ENCODE peak calls at places on chromosomes 16 and 17, in eight cellular contexts. One of them, this sample, is unnamed.

GRCh38 chr16:47395733-47396503 is 64.9 kb downstream of the ITFG1 start:
- DNase-seq in uterus: no peak
- DNase-seq in fibroblast of lung: no peak
- DNase-seq in effector memory CD4-positive, alpha-beta T cell: no peak
- DNase-seq in spleen: no peak
- DNase-seq in Peyer's patch: no peak
- DNase-seq in prostate gland: no peak
- DNase-seq in sigmoid colon: no peak
- DNase-seq in this sample: no peak

GRCh38 chr17:7842380-7842949 is 8.4 kb downstream of the KDM6B start:
- DNase-seq in uterus: peak; percentile 78
- DNase-seq in fibroblast of lung: peak; percentile 97
- DNase-seq in effector memory CD4-positive, alpha-beta T cell: peak; percentile 97
- DNase-seq in spleen: peak; percentile 96
- DNase-seq in Peyer's patch: peak; percentile 89
- DNase-seq in prostate gland: peak; percentile 41
- DNase-seq in sigmoid colon: peak; percentile 85
- DNase-seq in this sample: peak; percentile 66

GRCh38 chr17:3907483-3908216 is 8.6 kb downstream of the P2RX1 start:
- DNase-seq in uterus: no peak
- DNase-seq in fibroblast of lung: no peak
- DNase-seq in effector memory CD4-positive, alpha-beta T cell: no peak
- DNase-seq in spleen: no peak
- DNase-seq in Peyer's patch: no peak
- DNase-seq in prostate gland: no peak
- DNase-seq in sigmoid colon: no peak
- DNase-seq in this sample: no peak

GRCh38 chr16:15853021-15853420 is 3.8 kb downstream of the MYH11 start:
- DNase-seq in uterus: no peak
- DNase-seq in fibroblast of lung: no peak
- DNase-seq in effector memory CD4-positive, alpha-beta T cell: no peak
- DNase-seq in spleen: no peak
- DNase-seq in Peyer's patch: no peak
- DNase-seq in prostate gland: no peak
- DNase-seq in sigmoid colon: no peak
- DNase-seq in this sample: no peak

GRCh38 chr16:14035092-14035491 is 36.0 kb upstream of the MRTFB start:
- DNase-seq in uterus: no peak
- DNase-seq in fibroblast of lung: no peak
- DNase-seq in effector memory CD4-positive, alpha-beta T cell: no peak
- DNase-seq in spleen: no peak
- DNase-seq in Peyer's patch: no peak
- DNase-seq in prostate gland: no peak
- DNase-seq in sigmoid colon: no peak
- DNase-seq in this sample: no peak

GRCh38 chr16:83402969-83403368 is 404.8 kb upstream of the HSBP1 start:
- DNase-seq in uterus: no peak
- DNase-seq in fibroblast of lung: peak; percentile 70
- DNase-seq in effector memory CD4-positive, alpha-beta T cell: no peak
- DNase-seq in spleen: no peak
- DNase-seq in Peyer's patch: no peak
- DNase-seq in prostate gland: no peak
- DNase-seq in sigmoid colon: no peak
- DNase-seq in this sample: no peak

GRCh38 chr16:77888786-77889185 is 100.4 kb downstream of the VAT1L start:
- DNase-seq in uterus: no peak
- DNase-seq in fibroblast of lung: no peak
- DNase-seq in effector memory CD4-positive, alpha-beta T cell: no peak
- DNase-seq in spleen: no peak
- DNase-seq in Peyer's patch: no peak
- DNase-seq in prostate gland: no peak
- DNase-seq in sigmoid colon: no peak
- DNase-seq in this sample: no peak

GRCh38 chr17:56939869-56940484 is 20.9 kb downstream of the COIL start:
- DNase-seq in uterus: no peak
- DNase-seq in fibroblast of lung: peak; percentile 29
- DNase-seq in effector memory CD4-positive, alpha-beta T cell: no peak
- DNase-seq in spleen: no peak
- DNase-seq in Peyer's patch: no peak
- DNase-seq in prostate gland: no peak
- DNase-seq in sigmoid colon: no peak
- DNase-seq in this sample: no peak

GRCh38 chr16:50188619-50189136 is 35.6 kb downstream of the TENT4B start:
- DNase-seq in uterus: no peak
- DNase-seq in fibroblast of lung: no peak
- DNase-seq in effector memory CD4-positive, alpha-beta T cell: no peak
- DNase-seq in spleen: no peak
- DNase-seq in Peyer's patch: no peak
- DNase-seq in prostate gland: peak; percentile 36
- DNase-seq in sigmoid colon: no peak
- DNase-seq in this sample: no peak

GRCh38 chr16:9002042-9002441 is 38.3 kb upstream of the USP7 start:
- DNase-seq in uterus: no peak
- DNase-seq in fibroblast of lung: no peak
- DNase-seq in effector memory CD4-positive, alpha-beta T cell: no peak
- DNase-seq in spleen: no peak
- DNase-seq in Peyer's patch: no peak
- DNase-seq in prostate gland: no peak
- DNase-seq in sigmoid colon: no peak
- DNase-seq in this sample: no peak

GRCh38 chr16:82185012-82185411 is 15.0 kb upstream of the MPHOSPH6 start:
- DNase-seq in uterus: no peak
- DNase-seq in fibroblast of lung: no peak
- DNase-seq in effector memory CD4-positive, alpha-beta T cell: no peak
- DNase-seq in spleen: no peak
- DNase-seq in Peyer's patch: no peak
- DNase-seq in prostate gland: no peak
- DNase-seq in sigmoid colon: no peak
- DNase-seq in this sample: no peak

GRCh38 chr17:57493625-57494024 is 237.3 kb downstream of the MSI2 start:
- DNase-seq in uterus: no peak
- DNase-seq in fibroblast of lung: no peak
- DNase-seq in effector memory CD4-positive, alpha-beta T cell: no peak
- DNase-seq in spleen: peak; percentile 19
- DNase-seq in Peyer's patch: no peak
- DNase-seq in prostate gland: no peak
- DNase-seq in sigmoid colon: no peak
- DNase-seq in this sample: no peak

GRCh38 chr17:57747221-57748017 is 2.3 kb upstream of the CCDC182 start:
- DNase-seq in uterus: no peak
- DNase-seq in fibroblast of lung: peak; percentile 57
- DNase-seq in effector memory CD4-positive, alpha-beta T cell: peak; percentile 5
- DNase-seq in spleen: no peak
- DNase-seq in Peyer's patch: peak; percentile 60
- DNase-seq in prostate gland: peak; percentile 43
- DNase-seq in sigmoid colon: no peak
- DNase-seq in this sample: no peak

GRCh38 chr16:84277244-84277823 is 17.3 kb upstream of the WFDC1 start:
- DNase-seq in uterus: peak; percentile 35
- DNase-seq in fibroblast of lung: peak; percentile 25
- DNase-seq in effector memory CD4-positive, alpha-beta T cell: peak; percentile 22
- DNase-seq in spleen: peak; percentile 92
- DNase-seq in Peyer's patch: peak; percentile 87
- DNase-seq in prostate gland: peak; percentile 67
- DNase-seq in sigmoid colon: peak; percentile 80
- DNase-seq in this sample: peak; percentile 60

GRCh38 chr17:57242148-57242547 is 14.2 kb upstream of the MSI2 start:
- DNase-seq in uterus: no peak
- DNase-seq in fibroblast of lung: no peak
- DNase-seq in effector memory CD4-positive, alpha-beta T cell: no peak
- DNase-seq in spleen: no peak
- DNase-seq in Peyer's patch: no peak
- DNase-seq in prostate gland: no peak
- DNase-seq in sigmoid colon: no peak
- DNase-seq in this sample: peak; percentile 56

GRCh38 chr17:69154267-69154666 is 12.6 kb upstream of the ABCA6 start:
- DNase-seq in uterus: no peak
- DNase-seq in fibroblast of lung: no peak
- DNase-seq in effector memory CD4-positive, alpha-beta T cell: no peak
- DNase-seq in spleen: no peak
- DNase-seq in Peyer's patch: no peak
- DNase-seq in prostate gland: no peak
- DNase-seq in sigmoid colon: no peak
- DNase-seq in this sample: no peak

GRCh38 chr17:57461082-57461481 is 204.8 kb downstream of the MSI2 start:
- DNase-seq in uterus: no peak
- DNase-seq in fibroblast of lung: peak; percentile 81
- DNase-seq in effector memory CD4-positive, alpha-beta T cell: no peak
- DNase-seq in spleen: no peak
- DNase-seq in Peyer's patch: no peak
- DNase-seq in prostate gland: no peak
- DNase-seq in sigmoid colon: no peak
- DNase-seq in this sample: no peak

GRCh38 chr17:17975441-17975840 is 2.8 kb downstream of the DRC3 start:
- DNase-seq in uterus: no peak
- DNase-seq in fibroblast of lung: no peak
- DNase-seq in effector memory CD4-positive, alpha-beta T cell: no peak
- DNase-seq in spleen: no peak
- DNase-seq in Peyer's patch: no peak
- DNase-seq in prostate gland: no peak
- DNase-seq in sigmoid colon: no peak
- DNase-seq in this sample: no peak

GRCh38 chr16:22674832-22675191 is 139.2 kb upstream of the HS3ST2 start:
- DNase-seq in uterus: no peak
- DNase-seq in fibroblast of lung: no peak
- DNase-seq in effector memory CD4-positive, alpha-beta T cell: no peak
- DNase-seq in spleen: no peak
- DNase-seq in Peyer's patch: no peak
- DNase-seq in prostate gland: no peak
- DNase-seq in sigmoid colon: peak; percentile 37
- DNase-seq in this sample: peak; percentile 6

DNA sequence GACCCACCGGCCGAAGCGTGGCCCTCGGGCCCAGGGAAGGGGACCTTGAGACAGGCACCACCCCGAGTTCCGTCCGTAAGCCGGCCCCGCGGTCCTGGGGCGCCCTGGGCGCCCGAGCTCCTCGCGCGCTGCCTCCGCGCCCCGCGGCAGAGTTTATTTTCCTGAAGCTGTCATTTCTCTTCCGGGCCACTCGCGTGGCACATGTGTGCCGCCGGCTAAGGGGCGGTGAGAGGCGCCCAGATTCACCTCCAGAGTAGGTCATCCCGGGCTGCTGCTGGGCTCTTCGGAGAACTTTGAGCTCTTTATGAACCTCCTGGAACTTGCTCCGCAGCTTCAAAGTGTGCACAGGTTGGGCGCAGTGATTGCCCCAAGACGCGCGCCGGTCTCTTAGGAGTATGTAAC is 489 bp downstream of the ZC3H18 start:
- DNase-seq in uterus: no peak
- DNase-seq in fibroblast of lung: peak; percentile 4
- DNase-seq in effector memory CD4-positive, alpha-beta T cell: peak; percentile 18
- DNase-seq in spleen: no peak
- DNase-seq in Peyer's patch: peak; percentile 55
- DNase-seq in prostate gland: no peak
- DNase-seq in sigmoid colon: no peak
- DNase-seq in this sample: no peak
- H3K27ac ChIP-seq in uterus: peak overlapping the region; percentile 82
- H3K27ac ChIP-seq in fibroblast of lung: peak overlapping the region; percentile 80
- H3K27ac ChIP-seq in effector memory CD4-positive, alpha-beta T cell: peak overlapping the region; percentile 77
- H3K27ac ChIP-seq in spleen: peak overlapping the region; percentile 90
- H3K27ac ChIP-seq in Peyer's patch: peak overlapping the region; percentile 95
- H3K27ac ChIP-seq in prostate gland: peak overlapping the region; percentile 67
- H3K27ac ChIP-seq in sigmoid colon: peak overlapping the region; percentile 84
- H3K27ac ChIP-seq in this sample: peak overlapping the region; percentile 75

GRCh38 chr16:1123525-1124230 is 27.6 kb upstream of the C1QTNF8 start:
- DNase-seq in uterus: no peak
- DNase-seq in fibroblast of lung: no peak
- DNase-seq in effector memory CD4-positive, alpha-beta T cell: no peak
- DNase-seq in spleen: no peak
- DNase-seq in Peyer's patch: no peak
- DNase-seq in prostate gland: no peak
- DNase-seq in sigmoid colon: no peak
- DNase-seq in this sample: no peak
- H3K27me3 ChIP-seq in uterus: no peaks in the 10 kb centered on the region
- H3K27me3 ChIP-seq in fibroblast of lung: no peaks in the 10 kb centered on the region
- H3K27me3 ChIP-seq in effector memory CD4-positive, alpha-beta T cell: no peaks in the 10 kb centered on the region
- H3K27me3 ChIP-seq in spleen: peaks cover 87% of the 10 kb centered on the region
- H3K27me3 ChIP-seq in Peyer's patch: no peaks in the 10 kb centered on the region
- H3K27me3 ChIP-seq in prostate gland: no peaks in the 10 kb centered on the region
- H3K27me3 ChIP-seq in sigmoid colon: no peaks in the 10 kb centered on the region
- H3K27me3 ChIP-seq in this sample: peaks cover 41% of the 10 kb centered on the region

DNA sequence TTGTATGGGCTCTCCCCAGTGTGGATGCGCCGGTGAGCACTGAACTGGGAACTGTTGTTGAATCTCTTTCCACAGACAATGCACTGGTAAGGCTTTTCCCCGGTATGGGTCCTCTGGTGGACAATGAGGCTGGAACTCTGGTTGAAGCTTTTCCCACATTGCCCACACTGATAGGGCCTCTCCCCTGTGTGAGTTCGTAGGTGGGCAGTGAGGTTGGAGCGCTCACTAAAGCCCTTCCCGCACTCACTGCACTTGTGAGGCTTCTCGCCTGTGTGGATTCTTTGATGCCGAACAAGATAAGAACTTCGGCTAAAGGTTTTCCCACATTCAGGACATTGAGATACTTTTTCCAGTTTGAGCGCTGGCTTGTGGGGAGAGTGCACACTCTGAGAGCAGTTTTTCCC is 17.8 kb downstream of the ZSCAN32 start:
- DNase-seq in uterus: no peak
- DNase-seq in fibroblast of lung: no peak
- DNase-seq in effector memory CD4-positive, alpha-beta T cell: no peak
- DNase-seq in spleen: no peak
- DNase-seq in Peyer's patch: no peak
- DNase-seq in prostate gland: no peak
- DNase-seq in sigmoid colon: no peak
- DNase-seq in this sample: no peak
- H3K9me3 ChIP-seq in uterus: peaks cover 8% of the 10 kb centered on the region
- H3K9me3 ChIP-seq in fibroblast of lung: peaks cover 16% of the 10 kb centered on the region
- H3K9me3 ChIP-seq in effector memory CD4-positive, alpha-beta T cell: peaks cover 66% of the 10 kb centered on the region
- H3K9me3 ChIP-seq in spleen: peaks cover 39% of the 10 kb centered on the region
- H3K9me3 ChIP-seq in Peyer's patch: no peaks in the 10 kb centered on the region
- H3K9me3 ChIP-seq in prostate gland: peaks cover 2% of the 10 kb centered on the region
- H3K9me3 ChIP-seq in sigmoid colon: peaks cover 62% of the 10 kb centered on the region
- H3K9me3 ChIP-seq in this sample: peaks cover 94% of the 10 kb centered on the region

GRCh38 chr16:53282975-53283946 is 151.0 kb upstream of the RBL2 start:
- DNase-seq in uterus: no peak
- DNase-seq in fibroblast of lung: peak; percentile 32
- DNase-seq in effector memory CD4-positive, alpha-beta T cell: no peak
- DNase-seq in spleen: no peak
- DNase-seq in Peyer's patch: no peak
- DNase-seq in prostate gland: no peak
- DNase-seq in sigmoid colon: no peak
- DNase-seq in this sample: no peak
- H3K27ac ChIP-seq in uterus: no peak overlapping the region
- H3K27ac ChIP-seq in fibroblast of lung: no peak overlapping the region
- H3K27ac ChIP-seq in effector memory CD4-positive, alpha-beta T cell: no peak overlapping the region
- H3K27ac ChIP-seq in spleen: peak overlapping the region; percentile 5
- H3K27ac ChIP-seq in Peyer's patch: no peak overlapping the region
- H3K27ac ChIP-seq in prostate gland: no peak overlapping the region
- H3K27ac ChIP-seq in sigmoid colon: no peak overlapping the region
- H3K27ac ChIP-seq in this sample: no peak overlapping the region